ENCODE peak calls at places on chromosomes 1 and 21, in six cellular contexts. M is anterior cingulate cortex, C is Caki2, H is COR-L47, B is NCI-H1105 treated with DMSO at 0.1 percent for 48 hours, S is kidney. V is an unnamed sample.

GRCh38 chr1:193580419-193580818 is 394.0 kb upstream of the B3GALT2 start:
- DNase-seq in H (no peak), B (no peak), S (no peak), C (no peak), M (no peak), V (no peak)

GRCh38 chr21:37550618-37551405 is 184.2 kb downstream of the DYRK1A start:
- DNase-seq in C (no peak), S (no peak), M (no peak), H (no peak), B (no peak), V (no peak)

GRCh38 chr1:202361701-202362100 is 13.2 kb downstream of the PPP1R12B start:
- DNase-seq in S (no peak), M (no peak), H (no peak), B (no peak), C (no peak), V (no peak)

GRCh38 chr1:9629445-9630201 is 21.9 kb upstream of the PIK3CD start:
- DNase-seq in M (no peak), S (no peak), H (no peak), C (no peak), B (no peak), V (peak; percentile 98)

GRCh38 chr1:209937996-209938959 is at the start of gene SYT14:
- DNase-seq in M (peak; percentile 72), S (peak; percentile 59), B (peak; percentile 74), C (no peak), H (peak; percentile 83), V (no peak)

GRCh38 chr1:94792473-94792875 is 27.7 kb upstream of the SLC44A3 start:
- DNase-seq in B (no peak), M (no peak), C (no peak), S (no peak), H (no peak), V (peak; percentile 71)

GRCh38 chr1:74549947-74550346 is 37.5 kb upstream of the LRRC53 start:
- DNase-seq in B (no peak), H (no peak), S (no peak), M (no peak), C (no peak), V (no peak)

GRCh38 chr1:107897428-107898339 is 67.3 kb downstream of the VAV3 start:
- DNase-seq in H (no peak), B (no peak), S (no peak), M (no peak), C (no peak), V (peak; percentile 76)

GRCh38 chr1:186078245-186078644 is 296.8 kb downstream of the TPR start:
- DNase-seq in B (no peak), C (no peak), S (no peak), H (no peak), M (no peak), V (no peak)

GRCh38 chr1:197400522-197400902 is 132.5 kb downstream of the CRB1 start:
- DNase-seq in B (no peak), H (no peak), C (no peak), M (no peak), S (no peak), V (no peak)

GRCh38 chr1:193525917-193526710 is 339.7 kb upstream of the B3GALT2 start:
- DNase-seq in C (no peak), H (no peak), M (no peak), S (no peak), B (no peak), V (no peak)

GRCh38 chr1:172609528-172609927 is 49.4 kb upstream of the FASLG start:
- DNase-seq in B (no peak), C (peak; percentile 25), H (no peak), S (no peak), M (no peak), V (no peak)

GRCh38 chr1:156259805-156260204 is 11.9 kb upstream of the PAQR6 start:
- DNase-seq in B (no peak), H (no peak), M (peak; percentile 46), S (no peak), C (no peak), V (no peak)

GRCh38 chr21:25657140-25657539 is 18.1 kb downstream of the JAM2 start:
- DNase-seq in S (no peak), C (no peak), H (no peak), B (no peak), M (no peak), V (no peak)

GRCh38 chr1:26072305-26072704 is 4.9 kb upstream of the TRIM63 start:
- DNase-seq in M (no peak), H (no peak), C (no peak), B (no peak), S (no peak), V (no peak)

V was measured in spleen.